ENCODE peak calls at places on chromosome 9, in nine cellular contexts. C, N, S, Q, M, D, G, T and Y are unnamed samples.

GRCh38 chr9:120713257-120714087 is 798 bp downstream of the MEGF9 start:
- DNase-seq in C (peak), N (no peak), S (peak), Q (no peak), M (no peak), D (no peak), G (no peak), T (no peak), Y (no peak)

GRCh38 chr9:69121155-69122085 is 52.7 kb upstream of the TJP2 start:
- DNase-seq in C (peak), N (no peak), S (peak), Q (no peak), M (peak), D (no peak), G (no peak), T (no peak), Y (no peak)

GRCh38 chr9:89732952-89733349 is 128.1 kb downstream of the GADD45G start:
- DNase-seq in C (no peak), N (no peak), S (no peak), Q (no peak), M (no peak), D (no peak), G (no peak), T (no peak), Y (no peak)

GRCh38 chr9:10059044-10059443 is 553.8 kb downstream of the PTPRD start:
- DNase-seq in C (peak), N (peak), S (no peak), Q (no peak), M (peak), D (no peak), G (peak), T (peak), Y (no peak)

GRCh38 chr9:131650254-131650653 is 89.6 kb downstream of the RAPGEF1 start:
- DNase-seq in C (peak), N (no peak), S (no peak), Q (peak), M (no peak), D (no peak), G (peak), T (peak), Y (no peak)

GRCh38 chr9:115850548-115851304 is 302.9 kb upstream of the PAPPA start:
- DNase-seq in C (peak), N (no peak), S (no peak), Q (no peak), M (peak), D (no peak), G (peak), T (peak), Y (peak)

GRCh38 chr9:111068816-111069215 is 30.5 kb upstream of the LPAR1 start:
- DNase-seq in C (no peak), N (no peak), S (no peak), Q (no peak), M (no peak), D (no peak), G (peak), T (peak), Y (no peak)

GRCh38 chr9:131915181-131915580 is 164.5 kb downstream of the MED27 start:
- DNase-seq in C (peak), N (peak), S (no peak), Q (no peak), M (no peak), D (no peak), G (no peak), T (peak), Y (no peak)

GRCh38 chr9:121360975-121361374 is 9.1 kb downstream of the STOM start:
- DNase-seq in C (peak), N (no peak), S (no peak), Q (no peak), M (peak), D (no peak), G (peak), T (peak), Y (no peak)

GRCh38 chr9:27467486-27467885 is 56.6 kb upstream of the IFNK start:
- DNase-seq in C (no peak), N (no peak), S (no peak), Q (no peak), M (no peak), D (no peak), G (no peak), T (no peak), Y (no peak)

GRCh38 chr9:96020822-96021615 is 145.5 kb downstream of the ERCC6L2 start:
- DNase-seq in C (no peak), N (no peak), S (no peak), Q (no peak), M (peak), D (no peak), G (peak), T (no peak), Y (no peak)

GRCh38 chr9:115777610-115778009 is 376.0 kb upstream of the PAPPA start:
- DNase-seq in C (peak), N (no peak), S (no peak), Q (no peak), M (peak), D (no peak), G (peak), T (no peak), Y (no peak)

GRCh38 chr9:101711330-101711941 is 27.0 kb downstream of the GRIN3A start:
- DNase-seq in C (no peak), N (no peak), S (peak), Q (no peak), M (peak), D (no peak), G (peak), T (peak), Y (no peak)

GRCh38 chr9:127179633-127180401 is 57.4 kb upstream of the ANGPTL2 start:
- DNase-seq in C (no peak), N (no peak), S (no peak), Q (no peak), M (peak), D (no peak), G (no peak), T (no peak), Y (no peak)

GRCh38 chr9:21567926-21568325 is 85.8 kb upstream of the IFNE start:
- DNase-seq in C (no peak), N (no peak), S (no peak), Q (no peak), M (no peak), D (no peak), G (no peak), T (no peak), Y (no peak)

GRCh38 chr9:71285191-71285656 is 163.8 kb upstream of the TRPM3 start:
- DNase-seq in C (peak), N (peak), S (peak), Q (no peak), M (peak), D (no peak), G (peak), T (peak), Y (peak)

GRCh38 chr9:26856413-26857032 is 36.1 kb downstream of the CAAP1 start:
- DNase-seq in C (peak), N (peak), S (peak), Q (no peak), M (peak), D (no peak), G (peak), T (peak), Y (peak)

GRCh38 chr9:137293094-137293481 is 9.0 kb downstream of the NRARP start:
- DNase-seq in C (no peak), N (no peak), S (no peak), Q (no peak), M (no peak), D (no peak), G (no peak), T (no peak), Y (no peak)

GRCh38 chr9:110995511-110996340 is 42.5 kb downstream of the LPAR1 start:
- DNase-seq in C (peak), N (no peak), S (no peak), Q (no peak), M (peak), D (no peak), G (peak), T (no peak), Y (no peak)

GRCh38 chr9:137128158-137129088 is 10.5 kb upstream of the GRIN1 start:
- DNase-seq in C (no peak), N (no peak), S (no peak), Q (no peak), M (no peak), D (no peak), G (no peak), T (no peak), Y (no peak)

GRCh38 chr9:114348906-114349482 is 19.3 kb downstream of the ORM2 start:
- DNase-seq in C (peak), N (peak), S (peak), Q (peak), M (peak), D (peak), G (peak), T (peak), Y (peak)

GRCh38 chr9:3497406-3497805 is 28.4 kb downstream of the RFX3 start:
- DNase-seq in C (no peak), N (no peak), S (no peak), Q (no peak), M (peak), D (no peak), G (no peak), T (no peak), Y (no peak)

GRCh38 chr9:136014928-136015633 is 53.9 kb upstream of the UBAC1 start:
- DNase-seq in C (no peak), N (no peak), S (no peak), Q (peak), M (no peak), D (no peak), G (no peak), T (no peak), Y (no peak)

GRCh38 chr9:2691626-2692025 is 25.7 kb upstream of the KCNV2 start:
- DNase-seq in C (no peak), N (no peak), S (no peak), Q (no peak), M (no peak), D (no peak), G (no peak), T (peak), Y (no peak)

GRCh38 chr9:22457448-22457847 is 10.8 kb downstream of the DMRTA1 start:
- DNase-seq in C (no peak), N (no peak), S (no peak), Q (no peak), M (no peak), D (no peak), G (no peak), T (no peak), Y (no peak)

GRCh38 chr9:71663931-71664459 is 104.3 kb downstream of the CEMIP2 start:
- DNase-seq in C (peak), N (no peak), S (no peak), Q (no peak), M (peak), D (no peak), G (peak), T (no peak), Y (no peak)

GRCh38 chr9:69333716-69334115 is 8.7 kb downstream of the ENTREP1 start:
- DNase-seq in C (no peak), N (no peak), S (no peak), Q (no peak), M (no peak), D (no peak), G (no peak), T (no peak), Y (no peak)

GRCh38 chr9:92328225-92328624 is 2.5 kb downstream of the CENPP start:
- DNase-seq in C (peak), N (peak), S (peak), Q (no peak), M (peak), D (no peak), G (peak), T (peak), Y (no peak)

GRCh38 chr9:129514891-129515290 is 106.0 kb downstream of the C9orf50 start:
- DNase-seq in C (no peak), N (no peak), S (no peak), Q (no peak), M (no peak), D (no peak), G (no peak), T (no peak), Y (no peak)

GRCh38 chr9:75200892-75201470 is 112.7 kb downstream of the OSTF1 start:
- DNase-seq in C (peak), N (no peak), S (peak), Q (no peak), M (peak), D (no peak), G (peak), T (peak), Y (peak)

GRCh38 chr9:136861874-136862457 is 4.1 kb downstream of the EDF1 start:
- DNase-seq in C (no peak), N (no peak), S (no peak), Q (no peak), M (no peak), D (no peak), G (no peak), T (no peak), Y (no peak)

GRCh38 chr9:10173561-10173960 is 439.2 kb downstream of the PTPRD start:
- DNase-seq in C (no peak), N (no peak), S (no peak), Q (no peak), M (no peak), D (no peak), G (no peak), T (no peak), Y (no peak)

GRCh38 chr9:136624184-136624951 is 38.3 kb upstream of the EGFL7 start:
- DNase-seq in C (no peak), N (no peak), S (no peak), Q (no peak), M (no peak), D (no peak), G (no peak), T (no peak), Y (no peak)

GRCh38 chr9:135480071-135480941 is 724 bp downstream of the PPP1R26 start:
- DNase-seq in C (peak), N (no peak), S (peak), Q (no peak), M (peak), D (no peak), G (peak), T (peak), Y (no peak)

GRCh38 chr9:137464291-137464999 is 5.3 kb upstream of the NSMF start:
- DNase-seq in C (no peak), N (no peak), S (no peak), Q (peak), M (no peak), D (no peak), G (no peak), T (no peak), Y (no peak)

GRCh38 chr9:122001491-122002201 is 91.5 kb downstream of the TTLL11 start:
- DNase-seq in C (no peak), N (no peak), S (no peak), Q (peak), M (peak), D (no peak), G (no peak), T (no peak), Y (no peak)

GRCh38 chr9:37996050-37996811 is 72.8 kb downstream of the SHB start:
- DNase-seq in C (no peak), N (no peak), S (no peak), Q (no peak), M (no peak), D (no peak), G (no peak), T (no peak), Y (no peak)
- TF ChIP-seq CTCF in C (no peak), N (no peak), S (no peak), Q (no peak), M (no peak), D (no peak), G (no peak), T (no peak), Y (no peak)

GRCh38 chr9:123487944-123488343 is 131.9 kb downstream of the CRB2 start:
- DNase-seq in C (no peak), N (no peak), S (no peak), Q (no peak), M (no peak), D (no peak), G (no peak), T (no peak), Y (no peak)

GRCh38 chr9:123484130-123484529 is 128.1 kb downstream of the CRB2 start:
- DNase-seq in C (no peak), N (no peak), S (no peak), Q (no peak), M (no peak), D (no peak), G (no peak), T (no peak), Y (no peak)

GRCh38 chr9:123493627-123494026 is 137.6 kb downstream of the CRB2 start:
- DNase-seq in C (no peak), N (no peak), S (no peak), Q (no peak), M (peak), D (no peak), G (no peak), T (no peak), Y (no peak)

GRCh38 chr9:123486431-123486830 is 130.4 kb downstream of the CRB2 start:
- DNase-seq in C (no peak), N (no peak), S (no peak), Q (no peak), M (no peak), D (no peak), G (no peak), T (no peak), Y (no peak)

DNA sequence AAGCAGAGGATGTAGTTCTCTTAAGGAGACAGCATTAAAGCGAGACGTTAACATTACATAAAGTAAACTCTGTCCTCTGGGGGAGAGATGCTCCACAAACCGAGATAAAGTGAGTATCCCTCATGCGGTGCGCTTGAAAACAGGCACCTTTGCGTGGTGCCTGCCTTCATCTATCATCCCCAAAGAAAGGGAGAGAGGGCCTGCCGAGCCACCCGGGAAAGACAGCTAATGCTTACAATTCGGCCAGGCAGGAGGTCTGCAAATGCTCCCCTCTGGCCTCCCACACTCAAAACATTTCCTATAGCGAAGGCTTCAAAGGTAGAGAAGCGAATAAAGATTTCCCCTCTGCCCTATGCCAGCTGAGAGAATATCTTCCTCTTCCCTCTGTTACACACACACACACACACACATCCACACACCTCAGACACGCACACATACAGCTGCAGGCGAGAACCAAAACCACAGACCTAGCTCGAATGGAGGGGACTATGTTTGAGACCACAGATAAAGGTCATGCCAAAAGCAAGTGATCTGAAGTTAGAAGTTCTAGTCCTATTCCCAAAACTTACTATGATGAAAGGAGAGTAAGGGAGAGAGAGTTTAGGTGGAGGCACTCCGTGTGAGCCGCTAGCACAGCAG is 132.8 kb downstream of the CRB2 start:
- DNase-seq in C (no peak), N (no peak), S (no peak), Q (no peak), M (no peak), D (no peak), G (no peak), T (no peak), Y (no peak)
- H3K4me3 ChIP-seq in C (no peak), N (no peak), S (no peak), Q (no peak), M (no peak), D (no peak), G (no peak), T (no peak), Y (no peak)

GRCh38 chr9:13322828-13323550 is 43.5 kb upstream of the MPDZ start:
- DNase-seq in C (no peak), N (no peak), S (no peak), Q (no peak), M (no peak), D (no peak), G (no peak), T (no peak), Y (no peak)
- TF ChIP-seq CTCF in C (no peak), N (no peak), S (no peak), Q (no peak), M (no peak), D (no peak), G (no peak), T (no peak), Y (no peak)

GRCh38 chr9:85527331-85528015 is 214.3 kb downstream of the AGTPBP1 start:
- DNase-seq in C (no peak), N (no peak), S (no peak), Q (no peak), M (no peak), D (no peak), G (no peak), T (no peak), Y (no peak)

GRCh38 chr9:85521331-85522197 is 220.2 kb downstream of the AGTPBP1 start:
- DNase-seq in C (no peak), N (no peak), S (no peak), Q (peak), M (no peak), D (no peak), G (no peak), T (no peak), Y (no peak)

GRCh38 chr9:85522459-85523092 is 219.2 kb downstream of the AGTPBP1 start:
- DNase-seq in C (peak), N (no peak), S (peak), Q (peak), M (peak), D (no peak), G (peak), T (peak), Y (no peak)

GRCh38 chr9:85524531-85524930 is 217.2 kb downstream of the AGTPBP1 start:
- DNase-seq in C (no peak), N (no peak), S (no peak), Q (no peak), M (no peak), D (no peak), G (no peak), T (no peak), Y (no peak)

GRCh38 chr9:85523202-85523601 is 218.6 kb downstream of the AGTPBP1 start:
- DNase-seq in C (no peak), N (no peak), S (no peak), Q (no peak), M (no peak), D (no peak), G (no peak), T (no peak), Y (no peak)
- H3K4me3 ChIP-seq in C (no peak), N (no peak), S (peak), Q (no peak), M (no peak), D (no peak), G (no peak), T (peak), Y (peak)

GRCh38 chr9:8876303-8876702 is 1076.7 kb upstream of the DMAC1 start:
- DNase-seq in C (no peak), N (no peak), S (no peak), Q (no peak), M (no peak), D (no peak), G (no peak), T (no peak), Y (no peak)

GRCh38 chr9:8874482-8874881 is 1074.9 kb upstream of the DMAC1 start:
- DNase-seq in C (no peak), N (no peak), S (no peak), Q (no peak), M (no peak), D (no peak), G (no peak), T (no peak), Y (no peak)

GRCh38 chr9:8880031-8880430 is 1080.5 kb upstream of the DMAC1 start:
- DNase-seq in C (no peak), N (no peak), S (no peak), Q (no peak), M (no peak), D (no peak), G (no peak), T (no peak), Y (no peak)

GRCh38 chr9:8879284-8879683 is 1079.7 kb upstream of the DMAC1 start:
- DNase-seq in C (no peak), N (no peak), S (no peak), Q (no peak), M (no peak), D (no peak), G (no peak), T (no peak), Y (no peak)

GRCh38 chr9:8877753-8878494 is 1078.3 kb upstream of the DMAC1 start:
- DNase-seq in C (no peak), N (no peak), S (no peak), Q (no peak), M (no peak), D (no peak), G (no peak), T (no peak), Y (no peak)
- TF ChIP-seq CTCF in C (no peak), N (no peak), S (no peak), Q (no peak), M (no peak), D (no peak), G (no peak), T (no peak), Y (no peak)

GRCh38 chr9:35905912-35906679 is at the start of gene HRCT1:
- DNase-seq in C (peak), N (peak), S (peak), Q (peak), M (peak), D (no peak), G (peak), T (peak), Y (peak)
- H3K4me3 ChIP-seq in C (no peak), N (no peak), S (no peak), Q (peak), M (no peak), D (no peak), G (no peak), T (peak), Y (peak)

GRCh38 chr9:91308144-91308543 is 53.6 kb downstream of the AUH start:
- DNase-seq in C (peak), N (no peak), S (no peak), Q (no peak), M (no peak), D (no peak), G (peak), T (no peak), Y (no peak)
- TF ChIP-seq CTCF in C (no peak), N (no peak), S (no peak), Q (no peak), M (no peak), D (no peak), G (no peak), T (no peak), Y (no peak)

GRCh38 chr9:23825143-23825531 is 903 bp downstream of the ELAVL2 start:
- DNase-seq in C (no peak), N (no peak), S (no peak), Q (no peak), M (no peak), D (no peak), G (no peak), T (no peak), Y (no peak)

GRCh38 chr9:23826120-23826629 is at the start of gene ELAVL2:
- DNase-seq in C (peak), N (peak), S (peak), Q (peak), M (peak), D (peak), G (peak), T (peak), Y (peak)

GRCh38 chr9:23825700-23826099 is 340 bp downstream of the ELAVL2 start:
- DNase-seq in C (peak), N (no peak), S (no peak), Q (no peak), M (no peak), D (no peak), G (no peak), T (peak), Y (no peak)

GRCh38 chr9:23822331-23823169 is 3.5 kb downstream of the ELAVL2 start:
- DNase-seq in C (no peak), N (no peak), S (no peak), Q (no peak), M (no peak), D (no peak), G (no peak), T (no peak), Y (no peak)

GRCh38 chr9:23824241-23825142 is 1.5 kb downstream of the ELAVL2 start:
- DNase-seq in C (no peak), N (no peak), S (no peak), Q (no peak), M (no peak), D (no peak), G (no peak), T (no peak), Y (no peak)
- H3K4me3 ChIP-seq in C (no peak), N (no peak), S (peak), Q (peak), M (no peak), D (no peak), G (no peak), T (no peak), Y (peak)